ENCODE peak calls at places on chromosome 11, in five cellular contexts. One of them, this sample, is unnamed.

GRCh38 chr11:122709042-122709760 is 53.7 kb downstream of the UBASH3B start:
- DNase-seq in D341Med: no peak
- DNase-seq in activated T-cell treated with anti-CD3 and anti-CD28 coated beads, Interleukin-2, amount 50 U/mL, for 72 hours: no peak
- DNase-seq in activated gamma-delta T cell treated with Interleukin-2 at 50 U/mL for 16 hours: no peak
- DNase-seq in foreskin fibroblast: peak
- DNase-seq in this sample: no peak

GRCh38 chr11:92383430-92383829 is 158.8 kb downstream of the FAT3 start:
- DNase-seq in foreskin fibroblast: peak
- DNase-seq in D341Med: no peak
- DNase-seq in activated gamma-delta T cell treated with Interleukin-2 at 50 U/mL for 16 hours: no peak
- DNase-seq in activated T-cell treated with anti-CD3 and anti-CD28 coated beads, Interleukin-2, amount 50 U/mL, for 72 hours: no peak
- DNase-seq in this sample: no peak

GRCh38 chr11:44899959-44900358 is 50.7 kb downstream of the TP53I11 start:
- DNase-seq in foreskin fibroblast: peak
- DNase-seq in D341Med: peak
- DNase-seq in activated gamma-delta T cell treated with Interleukin-2 at 50 U/mL for 16 hours: no peak
- DNase-seq in activated T-cell treated with anti-CD3 and anti-CD28 coated beads, Interleukin-2, amount 50 U/mL, for 72 hours: peak
- DNase-seq in this sample: no peak

GRCh38 chr11:100863080-100863581 is 176.0 kb downstream of the ARHGAP42 start:
- DNase-seq in D341Med: peak
- DNase-seq in activated gamma-delta T cell treated with Interleukin-2 at 50 U/mL for 16 hours: no peak
- DNase-seq in activated T-cell treated with anti-CD3 and anti-CD28 coated beads, Interleukin-2, amount 50 U/mL, for 72 hours: no peak
- DNase-seq in foreskin fibroblast: peak
- DNase-seq in this sample: no peak

GRCh38 chr11:33899383-33900037 is 7.6 kb upstream of the LMO2 start:
- DNase-seq in activated T-cell treated with anti-CD3 and anti-CD28 coated beads, Interleukin-2, amount 50 U/mL, for 72 hours: no peak
- DNase-seq in foreskin fibroblast: peak
- DNase-seq in activated gamma-delta T cell treated with Interleukin-2 at 50 U/mL for 16 hours: no peak
- DNase-seq in D341Med: peak
- DNase-seq in this sample: no peak

GRCh38 chr11:112320668-112321067 is 60.0 kb upstream of the PLET1 start:
- DNase-seq in activated T-cell treated with anti-CD3 and anti-CD28 coated beads, Interleukin-2, amount 50 U/mL, for 72 hours: no peak
- DNase-seq in foreskin fibroblast: peak
- DNase-seq in activated gamma-delta T cell treated with Interleukin-2 at 50 U/mL for 16 hours: no peak
- DNase-seq in D341Med: no peak
- DNase-seq in this sample: peak

GRCh38 chr11:111327908-111328624 is 29.7 kb downstream of the POU2AF3 start:
- DNase-seq in D341Med: no peak
- DNase-seq in activated T-cell treated with anti-CD3 and anti-CD28 coated beads, Interleukin-2, amount 50 U/mL, for 72 hours: no peak
- DNase-seq in foreskin fibroblast: no peak
- DNase-seq in activated gamma-delta T cell treated with Interleukin-2 at 50 U/mL for 16 hours: no peak
- DNase-seq in this sample: no peak

GRCh38 chr11:116837231-116838091 is at the start of gene APOA1:
- DNase-seq in foreskin fibroblast: no peak
- DNase-seq in activated T-cell treated with anti-CD3 and anti-CD28 coated beads, Interleukin-2, amount 50 U/mL, for 72 hours: no peak
- DNase-seq in activated gamma-delta T cell treated with Interleukin-2 at 50 U/mL for 16 hours: no peak
- DNase-seq in D341Med: no peak
- DNase-seq in this sample: no peak

GRCh38 chr11:36540998-36541397 is 26.8 kb upstream of the RAG1 start:
- DNase-seq in D341Med: peak
- DNase-seq in activated T-cell treated with anti-CD3 and anti-CD28 coated beads, Interleukin-2, amount 50 U/mL, for 72 hours: peak
- DNase-seq in activated gamma-delta T cell treated with Interleukin-2 at 50 U/mL for 16 hours: no peak
- DNase-seq in foreskin fibroblast: peak
- DNase-seq in this sample: no peak